ENCODE peak calls at places on chromosomes 6 and 20, in ten cellular contexts. G, U, K, D, C, L, M, Y, X and Z are unnamed samples.

GRCh38 chr6:98039876-98040605 is 757.0 kb upstream of the MMS22L start:
- DNase-seq in G (no peak), U (peak; percentile 78), K (no peak), D (peak; percentile 93), C (no peak), L (peak; percentile 16), M (peak; percentile 0), Y (peak; percentile 23), X (no peak), Z (no peak)

GRCh38 chr6:80254716-80255115 is 148.2 kb downstream of the BCKDHB start:
- DNase-seq in G (no peak), U (no peak), K (no peak), D (no peak), C (no peak), L (peak; percentile 6), M (no peak), Y (no peak), X (no peak), Z (no peak)

GRCh38 chr20:31954500-31954899 is 2.7 kb upstream of the PDRG1 start:
- DNase-seq in G (no peak), U (no peak), K (no peak), D (no peak), C (no peak), L (no peak), M (no peak), Y (no peak), X (no peak), Z (no peak)

GRCh38 chr20:37745553-37745952 is 51.7 kb downstream of the CTNNBL1 start:
- DNase-seq in G (no peak), U (no peak), K (no peak), D (peak; percentile 19), C (peak; percentile 36), L (no peak), M (no peak), Y (no peak), X (peak; percentile 35), Z (no peak)

GRCh38 chr6:105890521-105891244 is 195.5 kb upstream of the PRDM1 start:
- DNase-seq in G (no peak), U (no peak), K (no peak), D (no peak), C (no peak), L (no peak), M (no peak), Y (no peak), X (no peak), Z (no peak)

GRCh38 chr20:11124849-11125505 is 451.2 kb upstream of the JAG1 start:
- DNase-seq in G (no peak), U (no peak), K (no peak), D (no peak), C (no peak), L (no peak), M (peak; percentile 48), Y (no peak), X (peak; percentile 30), Z (no peak)

GRCh38 chr6:42118162-42119001 is 24.0 kb downstream of the C6orf132 start:
- DNase-seq in G (no peak), U (no peak), K (peak; percentile 77), D (no peak), C (no peak), L (peak; percentile 51), M (no peak), Y (no peak), X (no peak), Z (no peak)

GRCh38 chr6:139135578-139136545 is 982 bp downstream of the HECA start:
- DNase-seq in G (no peak), U (no peak), K (peak; percentile 78), D (peak; percentile 45), C (peak; percentile 63), L (no peak), M (peak; percentile 42), Y (peak; percentile 47), X (peak; percentile 55), Z (no peak)

GRCh38 chr6:108847738-108848115 is 495 bp upstream of the ARMC2 start:
- DNase-seq in G (no peak), U (no peak), K (no peak), D (no peak), C (no peak), L (no peak), M (no peak), Y (no peak), X (no peak), Z (no peak)

GRCh38 chr6:90466191-90466940 is 120.5 kb downstream of the MAP3K7 start:
- DNase-seq in G (no peak), U (no peak), K (no peak), D (no peak), C (no peak), L (no peak), M (no peak), Y (peak; percentile 40), X (no peak), Z (peak; percentile 49)

GRCh38 chr20:50844430-50845100 is 49.7 kb downstream of the BCAS4 start:
- DNase-seq in G (peak; percentile 86), U (no peak), K (no peak), D (no peak), C (no peak), L (peak; percentile 85), M (peak; percentile 55), Y (peak; percentile 92), X (peak; percentile 63), Z (peak; percentile 88)

GRCh38 chr6:71077655-71078054 is 120.8 kb upstream of the B3GAT2 start:
- DNase-seq in G (no peak), U (no peak), K (no peak), D (no peak), C (no peak), L (no peak), M (no peak), Y (no peak), X (no peak), Z (no peak)

GRCh38 chr6:71079707-71080106 is 122.8 kb upstream of the B3GAT2 start:
- DNase-seq in G (no peak), U (no peak), K (no peak), D (no peak), C (no peak), L (peak; percentile 8), M (peak; percentile 68), Y (peak; percentile 41), X (no peak), Z (no peak)

GRCh38 chr6:71080793-71081192 is 123.9 kb upstream of the B3GAT2 start:
- DNase-seq in G (peak; percentile 60), U (no peak), K (no peak), D (no peak), C (no peak), L (peak; percentile 45), M (peak; percentile 82), Y (peak; percentile 82), X (no peak), Z (no peak)

GRCh38 chr6:71080151-71080550 is 123.3 kb upstream of the B3GAT2 start:
- DNase-seq in G (no peak), U (no peak), K (no peak), D (no peak), C (no peak), L (no peak), M (peak; percentile 10), Y (no peak), X (no peak), Z (no peak)

GRCh38 chr6:71082033-71082620 is 125.3 kb upstream of the B3GAT2 start:
- DNase-seq in G (no peak), U (no peak), K (no peak), D (no peak), C (no peak), L (peak; percentile 21), M (peak; percentile 43), Y (peak; percentile 37), X (no peak), Z (no peak)
- H3K4me3 ChIP-seq in G (no peak overlapping the region), U (no peak overlapping the region), K (peak overlapping the region; percentile 54), D (no peak overlapping the region), C (no peak overlapping the region), L (no peak overlapping the region), M (peak overlapping the region; percentile 48), Y (no peak overlapping the region), X (no peak overlapping the region), Z (no peak overlapping the region)

GRCh38 chr20:6008254-6008653 is 45.6 kb downstream of the LRRN4 start:
- DNase-seq in G (peak; percentile 86), U (no peak), K (no peak), D (no peak), C (no peak), L (peak; percentile 97), M (peak; percentile 97), Y (peak; percentile 88), X (peak; percentile 74), Z (peak; percentile 79)
- H3K4me3 ChIP-seq in G (peak overlapping the region; percentile 62), U (no peak overlapping the region), K (peak overlapping the region; percentile 87), D (peak overlapping the region; percentile 97), C (no peak overlapping the region), L (no peak overlapping the region), M (peak overlapping the region; percentile 94), Y (peak overlapping the region; percentile 14), X (peak overlapping the region; percentile 14), Z (no peak overlapping the region)

GRCh38 chr6:16420715-16421461 is 182.5 kb downstream of the GMPR start:
- DNase-seq in G (peak; percentile 60), U (no peak), K (no peak), D (peak; percentile 10), C (peak; percentile 86), L (peak; percentile 74), M (peak; percentile 93), Y (peak; percentile 82), X (no peak), Z (no peak)

GRCh38 chr6:16415677-16416076 is 177.3 kb downstream of the GMPR start:
- DNase-seq in G (no peak), U (no peak), K (no peak), D (no peak), C (no peak), L (no peak), M (no peak), Y (no peak), X (no peak), Z (no peak)

GRCh38 chr6:16420332-16420714 is 181.9 kb downstream of the GMPR start:
- DNase-seq in G (no peak), U (no peak), K (no peak), D (no peak), C (no peak), L (no peak), M (no peak), Y (no peak), X (no peak), Z (no peak)

GRCh38 chr6:16421462-16421960 is 183.1 kb downstream of the GMPR start:
- DNase-seq in G (no peak), U (no peak), K (no peak), D (no peak), C (no peak), L (no peak), M (no peak), Y (no peak), X (no peak), Z (no peak)

GRCh38 chr6:16419636-16420331 is 181.4 kb downstream of the GMPR start:
- DNase-seq in G (no peak), U (no peak), K (no peak), D (no peak), C (no peak), L (no peak), M (no peak), Y (no peak), X (no peak), Z (no peak)
- H3K4me3 ChIP-seq in G (no peak overlapping the region), U (no peak overlapping the region), K (no peak overlapping the region), D (no peak overlapping the region), C (no peak overlapping the region), L (no peak overlapping the region), M (no peak overlapping the region), Y (no peak overlapping the region), X (no peak overlapping the region), Z (no peak overlapping the region)

DNA sequence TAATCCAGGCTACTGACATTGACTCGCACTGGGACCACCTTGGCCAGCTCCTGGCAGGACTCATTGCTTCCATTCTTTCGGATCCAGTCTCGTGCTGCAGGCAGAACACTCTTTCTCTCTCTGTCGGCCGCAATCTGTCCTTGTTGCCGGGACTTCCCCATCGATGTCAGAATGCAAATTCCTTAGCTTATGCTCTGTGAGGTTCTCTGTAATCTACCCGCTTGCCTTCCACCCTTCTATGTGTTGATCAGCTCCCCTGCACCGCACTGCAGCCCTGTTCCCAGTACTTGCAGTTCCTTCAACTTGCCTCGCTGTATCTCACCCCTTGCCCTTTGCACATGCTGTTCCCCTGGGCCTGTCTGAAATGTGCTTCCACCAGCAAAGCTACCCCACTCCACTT is 182.0 kb downstream of the PHACTR1 start:
- DNase-seq in G (no peak), U (no peak), K (no peak), D (no peak), C (no peak), L (no peak), M (no peak), Y (no peak), X (no peak), Z (no peak)
- H3K4me3 ChIP-seq in G (no peak overlapping the region), U (no peak overlapping the region), K (no peak overlapping the region), D (no peak overlapping the region), C (no peak overlapping the region), L (no peak overlapping the region), M (no peak overlapping the region), Y (no peak overlapping the region), X (no peak overlapping the region), Z (no peak overlapping the region)